ENCODE peak calls at places on chromosomes 5 and 9, in seven cellular contexts. K is gastrocnemius medialis; B is naive thymus-derived CD4-positive, alpha-beta T cell; E is astrocyte; G is fibroblast of lung; M is GM23248; V is tibial nerve. U is an unnamed sample.
A peak's percentile ranks its signal among the peaks of the same experiment; 100 is the strongest.

GRCh38 chr5:38925154-38925925 is 79.5 kb downstream of the OSMR start:
- DNase-seq in G (peak; percentile 56), V (no peak), B (no peak), M (peak; percentile 82), K (no peak), E (peak; percentile 82), U (no peak)

GRCh38 chr5:141402553-141403328 is at the start of gene PCDHGA9:
- DNase-seq in M (peak; percentile 73), G (peak; percentile 57), K (no peak), E (no peak), V (no peak), B (no peak), U (no peak)

GRCh38 chr5:109089191-109089590 is 320.6 kb downstream of the PJA2 start:
- DNase-seq in B (no peak), V (no peak), E (peak; percentile 9), G (no peak), K (no peak), M (no peak), U (no peak)

GRCh38 chr5:13470256-13470655 is 474.2 kb downstream of the DNAH5 start:
- DNase-seq in G (no peak), B (no peak), M (no peak), V (no peak), K (no peak), E (no peak), U (no peak)

GRCh38 chr5:77213601-77214000 is 3.1 kb downstream of the PDE8B start:
- DNase-seq in B (no peak), V (no peak), E (no peak), K (no peak), G (no peak), M (no peak), U (no peak)

GRCh38 chr5:116071211-116071610 is 13.6 kb upstream of the COMMD10 start:
- DNase-seq in G (no peak), E (no peak), B (no peak), M (no peak), V (no peak), K (no peak), U (no peak)

GRCh38 chr5:5360878-5361520 is 61.5 kb upstream of the ICE1 start:
- DNase-seq in B (no peak), M (no peak), K (no peak), G (no peak), E (no peak), V (no peak), U (no peak)

GRCh38 chr5:59341760-59342159 is 551.8 kb downstream of the PDE4D start:
- DNase-seq in E (no peak), B (no peak), K (no peak), V (no peak), G (no peak), M (no peak), U (no peak)

GRCh38 chr5:34717426-34718327 is 61.5 kb downstream of the RAI14 start:
- DNase-seq in M (peak; percentile 97), V (no peak), E (peak; percentile 100), B (no peak), G (peak; percentile 96), K (no peak), U (peak; percentile 69)

GRCh38 chr9:17005085-17005484 is 129.8 kb upstream of the CNTLN start:
- DNase-seq in M (peak; percentile 89), B (no peak), V (no peak), G (peak; percentile 87), K (no peak), E (peak; percentile 20), U (peak; percentile 85)

GRCh38 chr9:85899388-85899787 is 41.6 kb upstream of the NAA35 start:
- DNase-seq in E (no peak), B (no peak), K (no peak), G (no peak), V (no peak), M (no peak), U (no peak)

GRCh38 chr5:206406-206805 is 11.5 kb downstream of the CCDC127 start:
- DNase-seq in G (peak; percentile 3), M (no peak), V (no peak), K (no peak), B (no peak), E (peak; percentile 74), U (no peak)

GRCh38 chr9:124008307-124008854 is 3.2 kb upstream of the LHX2 start:
- DNase-seq in V (no peak), G (no peak), E (no peak), K (no peak), B (no peak), M (no peak), U (peak; percentile 78)

GRCh38 chr5:57166250-57166649 is 7.6 kb upstream of the GPBP1 start:
- DNase-seq in G (no peak), E (no peak), B (no peak), M (no peak), V (no peak), K (no peak), U (no peak)

GRCh38 chr5:1754531-1755220 is 45.0 kb downstream of the MRPL36 start:
- DNase-seq in G (no peak), V (peak; percentile 9), M (no peak), K (no peak), E (no peak), B (no peak), U (no peak)

GRCh38 chr5:131758520-131758900 is 38.3 kb downstream of the FNIP1 start:
- DNase-seq in E (peak; percentile 56), V (no peak), B (no peak), G (peak; percentile 45), M (peak; percentile 9), K (no peak), U (no peak)

GRCh38 chr5:136133416-136134383 is 1.1 kb downstream of the SMAD5 start:
- DNase-seq in G (peak; percentile 74), V (no peak), K (no peak), E (peak; percentile 57), B (no peak), M (peak; percentile 85), U (peak; percentile 72)

GRCh38 chr5:35717718-35718117 is 100.1 kb downstream of the SPEF2 start:
- DNase-seq in B (no peak), E (no peak), K (no peak), M (no peak), G (no peak), V (no peak), U (no peak)

GRCh38 chr5:75601567-75601966 is 9.7 kb upstream of the ANKDD1B start:
- DNase-seq in M (no peak), K (no peak), B (no peak), V (no peak), G (no peak), E (no peak), U (no peak)

GRCh38 chr5:134590992-134591659 is 41.5 kb downstream of the SAR1B start:
- DNase-seq in V (no peak), K (peak; percentile 75), G (no peak), M (no peak), B (no peak), E (no peak), U (no peak)

GRCh38 chr9:85430659-85431370 is 310.9 kb downstream of the AGTPBP1 start:
- DNase-seq in G (no peak), B (no peak), E (peak; percentile 11), V (no peak), K (no peak), M (no peak), U (no peak)

GRCh38 chr9:5917273-5917672 is 26.6 kb downstream of the MLANA start:
- DNase-seq in E (no peak), V (no peak), K (no peak), B (no peak), M (no peak), G (no peak), U (no peak)

GRCh38 chr9:115142502-115143265 is 24.7 kb upstream of the TNC start:
- DNase-seq in B (no peak), G (no peak), V (no peak), K (no peak), E (peak; percentile 49), M (peak; percentile 58), U (no peak)

GRCh38 chr5:119309290-119309818 is 46.5 kb upstream of the TNFAIP8 start:
- DNase-seq in B (no peak), V (no peak), E (no peak), M (no peak), G (no peak), K (no peak), U (no peak)
- H3K4me1 ChIP-seq in B (peaks cover 94% of the 10 kb centered on the region), V (peaks cover 3% of the 10 kb centered on the region), E (peaks cover 14% of the 10 kb centered on the region), M (peaks cover 9% of the 10 kb centered on the region), G (peaks cover 4% of the 10 kb centered on the region), K (no peaks in the 10 kb centered on the region), U (peaks cover 31% of the 10 kb centered on the region)

DNA sequence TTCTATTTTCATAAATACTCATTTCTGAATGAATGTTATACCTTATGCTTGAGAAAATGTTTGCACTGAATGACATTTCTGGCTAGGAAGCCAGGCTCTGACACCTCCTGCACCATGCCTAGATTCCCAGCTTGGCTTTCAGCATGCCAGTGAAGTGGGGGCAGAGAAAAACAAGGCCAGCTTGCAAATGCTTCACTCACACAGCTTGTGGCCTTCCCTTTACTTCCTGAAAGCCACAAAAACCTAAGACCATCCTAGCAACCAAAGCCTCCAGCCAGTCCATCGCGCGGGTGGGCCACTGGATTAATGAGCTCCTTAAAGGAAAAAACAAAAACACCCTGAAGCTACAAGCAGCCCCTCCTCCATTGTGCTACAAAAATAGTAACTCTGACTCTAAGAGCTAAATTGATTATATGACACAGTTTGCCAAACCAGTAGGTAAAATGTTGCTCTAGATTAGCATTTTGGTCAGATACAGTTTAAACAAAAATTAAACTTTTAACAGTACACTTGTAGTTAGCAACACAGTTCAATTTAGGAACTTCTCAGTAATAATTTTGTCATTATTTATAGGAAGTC is 159.9 kb downstream of the TSSK1B start:
- DNase-seq in V (no peak), K (no peak), M (no peak), E (no peak), B (no peak), G (no peak), U (no peak)
- H3K4me3 ChIP-seq in V (no peak overlapping the region), K (no peak overlapping the region), M (no peak overlapping the region), E (no peak overlapping the region), B (no peak overlapping the region), G (no peak overlapping the region), U (no peak overlapping the region)

DNA sequence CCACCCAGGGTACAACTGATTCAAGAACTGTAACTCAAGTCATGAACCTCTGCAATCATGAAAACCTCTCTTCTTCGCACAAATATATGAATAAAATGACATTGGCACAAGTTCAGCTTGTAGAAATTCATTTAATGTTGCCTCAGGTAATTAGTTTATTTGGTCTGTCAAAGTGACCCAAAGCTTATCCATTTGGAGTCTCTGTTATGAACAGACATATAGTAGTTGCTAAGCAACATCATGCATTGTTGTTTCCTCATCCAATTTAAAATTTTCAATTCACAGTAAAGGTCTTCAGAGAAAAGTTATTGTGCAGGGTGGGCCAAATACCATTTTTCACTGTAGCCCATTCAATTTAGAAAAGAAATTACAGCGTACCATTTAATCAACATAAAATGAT is 231.5 kb downstream of the ATPSCKMT start:
- DNase-seq in E (peak; percentile 19), G (no peak), V (no peak), M (peak; percentile 14), K (no peak), B (no peak), U (no peak)
- H3K27ac ChIP-seq in E (peak overlapping the region; percentile 87), G (peak overlapping the region; percentile 13), V (no peak overlapping the region), M (peak overlapping the region; percentile 63), K (no peak overlapping the region), B (no peak overlapping the region), U (no peak overlapping the region)

DNA sequence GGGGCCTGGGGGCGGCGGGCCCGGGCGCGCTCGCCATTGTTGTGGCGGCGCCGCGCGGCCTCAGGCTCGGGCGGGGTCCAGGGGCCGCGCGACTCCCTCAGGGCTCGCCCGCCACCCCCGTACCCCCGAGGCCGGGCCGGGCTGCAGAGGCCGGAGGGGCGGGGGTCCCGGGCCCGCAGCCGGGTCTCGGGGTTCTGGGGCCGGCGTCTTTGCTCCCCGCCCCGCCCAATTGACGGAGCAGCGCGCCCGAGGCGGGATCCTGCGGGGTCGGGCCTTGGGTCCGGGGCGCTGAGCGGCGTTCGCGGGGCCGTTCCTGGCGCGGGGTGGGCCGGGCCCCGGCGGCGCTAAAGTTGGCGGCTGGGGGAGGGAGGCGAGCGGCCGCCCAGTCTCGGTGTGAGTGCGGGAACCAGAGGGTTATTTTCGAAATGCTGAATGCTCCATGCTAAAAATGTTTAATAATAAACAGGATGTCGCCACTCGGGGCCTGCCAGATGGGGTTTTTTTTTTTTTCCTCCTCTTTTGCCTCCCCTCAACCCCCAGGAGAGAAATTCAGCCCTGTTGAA is 659 bp downstream of the PRRC2B start:
- DNase-seq in M (peak; percentile 75), B (peak; percentile 58), V (no peak), E (no peak), G (peak; percentile 51), K (no peak), U (peak; percentile 57)
- H3K4me1 ChIP-seq in M (peaks cover 43% of the 10 kb centered on the region), B (peaks cover 47% of the 10 kb centered on the region), V (peaks cover 55% of the 10 kb centered on the region), E (peaks cover 42% of the 10 kb centered on the region), G (peaks cover 25% of the 10 kb centered on the region), K (peaks cover 47% of the 10 kb centered on the region), U (peaks cover 20% of the 10 kb centered on the region)

U was measured in SJCRH30.